ENCODE peak calls at places on chromosomes 2 and 18, in five cellular contexts. C is HepG2, L is H1, P is K562, W is GM12878. T is an unnamed sample.

GRCh38 chr2:204468689-204469429 is 76.4 kb upstream of the PARD3B start:
- DNase-seq in C (no peak), L (no peak), P (no peak), W (no peak), T (no peak)

GRCh38 chr2:218570850-218571249 is 2.2 kb downstream of the CNOT9 start:
- DNase-seq in C (no peak), L (no peak), P (no peak), W (no peak), T (no peak)

GRCh38 chr18:32349728-32350395 is 120.8 kb downstream of the GAREM1 start:
- DNase-seq in C (peak), L (no peak), P (no peak), W (no peak), T (no peak)

GRCh38 chr18:69948919-69949537 is 1.4 kb upstream of the CD226 start:
- DNase-seq in C (no peak), L (no peak), P (peak), W (peak), T (no peak)

GRCh38 chr18:13446581-13447470 is 228.3 kb downstream of the LDLRAD4 start:
- DNase-seq in C (no peak), L (no peak), P (no peak), W (no peak), T (no peak)

GRCh38 chr18:3213231-3214059 is 6.3 kb downstream of the MYOM1 start:
- DNase-seq in C (no peak), L (no peak), P (peak), W (no peak), T (peak)

GRCh38 chr2:64978514-64979268 is 10.5 kb upstream of the SLC1A4 start:
- DNase-seq in C (no peak), L (no peak), P (peak), W (no peak), T (no peak)

GRCh38 chr2:161905389-161906046 is 168.5 kb downstream of the DPP4 start:
- DNase-seq in C (peak), L (no peak), P (no peak), W (peak), T (no peak)

GRCh38 chr2:101516833-101517690 is 42.1 kb upstream of the RFX8 start:
- DNase-seq in C (peak), L (no peak), P (no peak), W (no peak), T (no peak)

GRCh38 chr2:43276962-43277383 is 50.6 kb upstream of the ZFP36L2 start:
- DNase-seq in C (no peak), L (no peak), P (no peak), W (no peak), T (peak)

GRCh38 chr2:174856447-174856846 is 92.2 kb upstream of the CHRNA1 start:
- DNase-seq in C (no peak), L (no peak), P (no peak), W (no peak), T (no peak)

GRCh38 chr2:64485961-64486360 is 32.0 kb downstream of the LGALSL start:
- DNase-seq in C (no peak), L (no peak), P (no peak), W (no peak), T (no peak)

GRCh38 chr2:174878537-174879147 is 114.4 kb upstream of the CHRNA1 start:
- DNase-seq in C (no peak), L (no peak), P (no peak), W (no peak), T (peak)

GRCh38 chr2:3008551-3009498 is 368.8 kb downstream of the EIPR1 start:
- DNase-seq in C (no peak), L (no peak), P (no peak), W (no peak), T (peak)

GRCh38 chr2:104598636-104599035 is 255.3 kb upstream of the POU3F3 start:
- DNase-seq in C (no peak), L (no peak), P (no peak), W (no peak), T (no peak)

GRCh38 chr2:29841386-29842004 is 79.9 kb downstream of the ALK start:
- DNase-seq in C (peak), L (peak), P (peak), W (peak), T (peak)

GRCh38 chr18:4024702-4025101 is 430.4 kb downstream of the DLGAP1 start:
- DNase-seq in C (no peak), L (no peak), P (no peak), W (no peak), T (no peak)

GRCh38 chr18:67590571-67591141 is 74.1 kb upstream of the DSEL start:
- DNase-seq in C (no peak), L (no peak), P (no peak), W (no peak), T (no peak)

GRCh38 chr2:193929131-193929530 is 1727.9 kb upstream of the SLC39A10 start:
- DNase-seq in C (no peak), L (no peak), P (no peak), W (no peak), T (no peak)

GRCh38 chr2:62267687-62268086 is 71.8 kb downstream of the B3GNT2 start:
- DNase-seq in C (no peak), L (no peak), P (no peak), W (no peak), T (no peak)

GRCh38 chr2:224934542-224935188 is 107.6 kb downstream of the DOCK10 start:
- DNase-seq in C (no peak), L (no peak), P (no peak), W (no peak), T (no peak)

GRCh38 chr18:45416168-45416567 is 199.1 kb upstream of the SLC14A2 start:
- DNase-seq in C (no peak), L (no peak), P (no peak), W (no peak), T (peak)

GRCh38 chr2:205612661-205613060 is 69.6 kb upstream of the NRP2 start:
- DNase-seq in C (no peak), L (no peak), P (peak), W (no peak), T (peak)

GRCh38 chr2:29528891-29529520 is 392.4 kb downstream of the ALK start:
- DNase-seq in C (no peak), L (no peak), P (no peak), W (no peak), T (no peak)

GRCh38 chr2:28375742-28376631 is 16.7 kb upstream of the FOSL2 start:
- DNase-seq in C (no peak), L (no peak), P (no peak), W (no peak), T (no peak)

GRCh38 chr2:35298493-35298892 is 1057.1 kb upstream of the CRIM1 start:
- DNase-seq in C (no peak), L (no peak), P (no peak), W (no peak), T (no peak)

GRCh38 chr2:74843371-74844298 is 9.7 kb downstream of the HK2 start:
- DNase-seq in C (peak), L (no peak), P (no peak), W (peak), T (no peak)

GRCh38 chr2:237955640-237956401 is 11.0 kb upstream of the UBE2F start:
- DNase-seq in C (no peak), L (peak), P (no peak), W (no peak), T (peak)

GRCh38 chr2:52210161-52210560 is 1178.2 kb upstream of the NRXN1 start:
- DNase-seq in C (no peak), L (no peak), P (no peak), W (no peak), T (no peak)

GRCh38 chr2:202717598-202718310 is 83.0 kb downstream of the FAM117B start:
- DNase-seq in C (no peak), L (no peak), P (no peak), W (no peak), T (no peak)

GRCh38 chr2:134127496-134127895 is 126.4 kb upstream of the MGAT5 start:
- DNase-seq in C (no peak), L (no peak), P (no peak), W (no peak), T (no peak)

GRCh38 chr2:12057436-12058166 is 311.2 kb downstream of the LPIN1 start:
- DNase-seq in C (no peak), L (no peak), P (peak), W (peak), T (no peak)

GRCh38 chr2:121418494-121419058 is 112.1 kb upstream of the RNU4ATAC start:
- DNase-seq in C (no peak), L (no peak), P (no peak), W (no peak), T (no peak)

GRCh38 chr2:206430452-206430851 is 12.9 kb upstream of the ADAM23 start:
- DNase-seq in C (no peak), L (no peak), P (no peak), W (no peak), T (no peak)

GRCh38 chr2:42457011-42457410 is 36.8 kb downstream of the KCNG3 start:
- DNase-seq in C (peak), L (no peak), P (peak), W (no peak), T (no peak)

GRCh38 chr2:136764397-136765255 is 719 bp upstream of the THSD7B start:
- DNase-seq in C (no peak), L (peak), P (no peak), W (no peak), T (peak)

GRCh38 chr2:46857871-46858696 is 57.5 kb downstream of the MCFD2 start:
- DNase-seq in C (no peak), L (no peak), P (no peak), W (no peak), T (no peak)

GRCh38 chr2:121532894-121533293 is 2.2 kb downstream of the RNU4ATAC start:
- DNase-seq in C (peak), L (no peak), P (peak), W (no peak), T (no peak)

GRCh38 chr2:110732422-110733413 is at the start of gene ACOXL:
- DNase-seq in C (no peak), L (peak), P (peak), W (no peak), T (peak)

DNA sequence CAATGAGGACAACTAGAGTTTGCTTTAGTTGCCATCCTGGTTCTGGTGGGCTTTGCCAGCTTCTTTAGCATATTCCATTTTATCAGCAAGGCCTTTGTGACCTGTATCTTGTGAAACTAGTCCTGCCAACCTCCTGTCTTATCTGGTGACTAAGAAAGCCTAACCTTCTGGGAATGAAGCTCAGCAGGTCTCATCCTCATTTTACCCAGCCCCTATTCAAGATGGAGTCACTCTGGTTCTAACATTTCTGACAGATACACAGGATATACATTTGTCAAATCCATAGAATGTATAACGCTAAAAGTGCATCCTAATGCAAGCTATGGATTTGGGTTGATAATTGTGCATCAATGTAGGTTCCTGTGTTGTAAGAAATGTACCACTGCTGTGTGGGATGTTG is 152.4 kb downstream of the MAIP1 start:
- DNase-seq in C (no peak), L (no peak), P (no peak), W (no peak), T (no peak)
- H3K4me3 ChIP-seq in C (no peak), L (no peak), P (no peak), W (no peak), T (no peak)

DNA sequence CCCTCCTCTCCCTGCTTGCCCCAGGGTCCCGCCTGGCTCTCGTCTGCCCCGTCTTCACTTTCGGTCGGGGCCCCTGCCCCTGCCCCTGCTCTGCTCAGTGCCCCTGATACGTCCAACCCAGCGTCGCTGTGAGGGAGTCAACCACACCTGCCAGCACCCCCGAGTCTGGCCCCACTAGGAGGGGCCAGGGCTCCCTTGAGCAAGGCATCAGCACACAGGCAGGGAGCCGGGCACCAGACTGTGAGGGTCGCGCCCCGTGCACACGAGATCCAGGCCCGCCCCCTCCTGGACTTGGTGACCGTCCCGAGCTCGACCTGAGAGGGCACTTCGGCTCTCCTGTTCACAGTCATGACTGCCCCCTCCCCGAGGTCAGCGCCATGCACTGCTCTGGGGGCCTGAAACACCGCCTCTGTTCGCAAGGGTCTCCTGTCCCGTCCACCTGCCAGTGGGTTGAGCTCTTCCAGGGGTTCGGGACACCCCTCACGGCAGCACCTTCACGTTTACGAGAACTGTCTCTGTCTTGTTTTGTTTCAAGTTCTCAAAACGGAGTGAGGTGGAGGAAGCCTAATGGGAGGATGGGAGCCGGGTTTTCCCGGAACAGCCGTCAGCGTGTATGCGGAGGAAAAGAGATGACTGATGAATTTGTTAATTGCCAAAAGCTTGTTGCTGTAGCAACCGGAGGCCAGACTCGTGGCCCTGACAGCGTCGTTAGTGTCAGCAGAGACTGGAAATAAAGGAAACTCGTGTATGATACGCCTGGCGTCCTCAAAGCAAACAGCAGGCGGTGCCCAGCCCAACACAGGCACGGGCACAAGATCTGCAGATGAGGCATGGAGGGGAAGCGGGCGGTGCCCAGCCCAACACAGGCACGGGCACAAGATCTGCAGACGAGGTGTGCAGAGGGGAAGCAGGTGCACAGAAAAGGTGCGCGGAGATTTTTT is 48.2 kb upstream of the KCNG2 start:
- DNase-seq in C (no peak), L (no peak), P (no peak), W (no peak), T (no peak)
- TF ChIP-seq TAF1 in C (no peak), L (no peak), P (no peak), W (no peak), T (no peak)

DNA sequence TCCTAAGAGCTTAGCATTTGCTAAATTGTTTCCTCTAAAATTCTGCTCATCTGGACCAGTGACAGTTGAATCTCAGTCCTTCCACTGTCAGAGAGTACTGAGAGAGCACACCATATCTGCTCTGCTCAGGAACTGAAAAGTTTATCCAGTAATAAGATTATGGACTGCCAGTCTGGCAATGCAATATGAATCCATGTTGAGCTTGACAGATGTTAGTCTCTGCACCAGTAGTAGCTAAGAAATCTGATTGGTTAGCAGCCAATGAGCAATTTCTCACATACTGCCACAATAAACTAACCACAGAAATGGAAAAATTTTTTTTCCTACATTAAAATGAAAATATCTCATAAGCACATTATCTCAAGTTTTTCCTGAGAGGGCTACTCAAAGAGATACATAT is 2.3 kb downstream of the PRKD3 start:
- DNase-seq in C (no peak), L (no peak), P (peak), W (no peak), T (peak)
- H3K4me3 ChIP-seq in C (peak), L (no peak), P (no peak), W (no peak), T (peak)

GRCh38 chr2:79275197-79275596 is 115.6 kb upstream of the REG3A start:
- DNase-seq in C (no peak), L (no peak), P (no peak), W (no peak), T (no peak)
- TF ChIP-seq TAF1 in C (no peak), L (no peak), P (no peak), W (no peak), T (no peak)

DNA sequence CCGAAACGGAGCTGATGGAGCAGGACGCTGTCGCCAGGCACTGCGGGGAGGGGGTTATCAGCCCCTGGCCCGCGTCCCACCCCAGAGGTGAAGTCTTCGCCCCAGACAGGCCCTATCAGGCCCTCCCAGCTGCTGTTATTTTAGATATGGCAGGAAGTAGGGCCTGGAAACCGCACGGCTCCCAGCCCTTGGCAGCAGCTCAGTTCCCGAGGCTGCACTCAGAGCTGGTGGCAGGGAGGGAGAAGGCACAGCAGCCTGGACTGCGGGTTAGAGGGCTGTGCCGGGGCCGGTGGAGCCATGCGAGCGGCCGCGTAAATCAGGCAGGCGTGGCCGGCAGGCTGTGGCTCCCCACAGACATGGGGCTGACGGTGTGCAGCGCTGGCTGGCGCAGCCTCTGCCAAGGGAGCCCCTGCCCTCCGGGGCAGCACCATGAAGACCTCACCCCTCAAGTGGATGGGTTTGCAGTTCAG is 111.4 kb downstream of the NFATC1 start:
- DNase-seq in C (no peak), L (no peak), P (peak), W (no peak), T (peak)
- H3K4me3 ChIP-seq in C (no peak), L (no peak), P (no peak), W (no peak), T (no peak)

GRCh38 chr2:85216051-85216431 is 82.8 kb downstream of the TCF7L1 start:
- DNase-seq in C (no peak), L (no peak), P (no peak), W (no peak), T (no peak)

GRCh38 chr2:85213893-85214512 is 80.8 kb downstream of the TCF7L1 start:
- DNase-seq in C (no peak), L (no peak), P (no peak), W (no peak), T (no peak)

GRCh38 chr2:85216927-85217326 is 83.7 kb downstream of the TCF7L1 start:
- DNase-seq in C (no peak), L (no peak), P (no peak), W (peak), T (no peak)

GRCh38 chr2:85213404-85213803 is 80.2 kb downstream of the TCF7L1 start:
- DNase-seq in C (no peak), L (no peak), P (no peak), W (no peak), T (no peak)

DNA sequence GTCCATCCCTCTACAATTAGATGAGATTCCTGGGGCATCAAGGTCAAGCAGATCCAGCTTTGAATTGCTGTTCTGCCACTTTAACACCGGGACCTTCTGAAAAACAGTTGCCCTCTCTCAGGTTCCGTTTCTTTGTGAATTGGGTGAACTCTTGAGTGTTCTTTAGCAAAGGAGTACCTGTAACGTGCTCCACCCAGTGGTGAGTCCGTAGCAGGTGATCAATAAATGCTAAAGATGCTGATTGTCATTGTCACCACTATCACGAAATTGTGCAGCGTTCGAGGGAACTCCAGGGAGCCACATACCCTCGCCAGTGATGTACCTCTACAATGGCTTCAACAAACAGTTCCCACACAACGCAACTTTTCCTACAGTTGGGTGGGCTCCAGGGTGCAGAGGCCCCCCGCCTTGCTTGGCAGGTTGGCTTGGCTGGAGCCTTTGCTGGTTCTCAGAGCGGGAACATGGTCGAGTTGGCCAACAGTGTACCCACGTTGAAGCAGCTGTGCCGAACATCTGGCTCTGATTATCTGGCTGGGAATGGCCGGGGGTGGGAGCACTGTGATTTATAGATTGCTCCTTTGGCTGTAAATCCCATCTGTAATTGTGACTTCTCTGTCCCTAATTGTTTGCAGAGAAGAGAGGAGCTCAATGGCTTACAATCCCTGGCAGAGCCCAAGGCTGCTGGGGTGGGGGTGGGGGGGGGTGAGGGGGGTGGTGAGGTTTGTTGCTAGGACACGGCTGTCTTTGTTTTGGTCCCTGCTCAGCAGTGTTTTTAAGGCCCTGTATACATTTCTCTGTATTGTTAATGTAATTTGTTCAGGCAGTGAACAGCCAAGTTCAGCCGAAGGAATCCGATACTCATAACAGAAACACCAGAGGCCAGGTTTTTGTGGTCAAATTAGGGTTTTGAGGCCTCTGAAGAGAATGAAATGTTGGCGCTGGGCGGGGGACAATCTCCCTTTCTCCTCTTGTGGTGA is 82.2 kb downstream of the TCF7L1 start:
- DNase-seq in C (peak), L (no peak), P (no peak), W (no peak), T (peak)
- TF ChIP-seq TAF1 in C (no peak), L (no peak), P (no peak), W (no peak), T (no peak)

T was measured in SK-N-SH.